ENCODE peak calls at places on chromosome 1, in eight cellular contexts. One of them, this sample, is unnamed.

GRCh38 chr1:100440075-100440809 is 87.9 kb downstream of the CDC14A start:
- DNase-seq in Calu3: no peak
- DNase-seq in left colon: peak; percentile 57
- DNase-seq in stimulated activated CD8-positive, alpha-beta memory T cell treated with anti-CD3 and anti-CD28 coated beads, Interleukin-4, amount 100 ng/mL, for 4 hours: peak; percentile 55
- DNase-seq in NCI-H1930: no peak
- DNase-seq in fibroblast of the conjunctiva: no peak
- DNase-seq in AG08396: no peak
- DNase-seq in ovary: no peak
- DNase-seq in this sample: no peak

GRCh38 chr1:150999051-150999674 is 7.5 kb downstream of the MINDY1 start:
- DNase-seq in Calu3: no peak
- DNase-seq in left colon: no peak
- DNase-seq in stimulated activated CD8-positive, alpha-beta memory T cell treated with anti-CD3 and anti-CD28 coated beads, Interleukin-4, amount 100 ng/mL, for 4 hours: no peak
- DNase-seq in NCI-H1930: no peak
- DNase-seq in fibroblast of the conjunctiva: no peak
- DNase-seq in AG08396: no peak
- DNase-seq in ovary: no peak
- DNase-seq in this sample: peak; percentile 61

GRCh38 chr1:54906586-54906985 is 19.6 kb upstream of the DHCR24 start:
- DNase-seq in Calu3: no peak
- DNase-seq in left colon: no peak
- DNase-seq in stimulated activated CD8-positive, alpha-beta memory T cell treated with anti-CD3 and anti-CD28 coated beads, Interleukin-4, amount 100 ng/mL, for 4 hours: no peak
- DNase-seq in NCI-H1930: no peak
- DNase-seq in fibroblast of the conjunctiva: no peak
- DNase-seq in AG08396: no peak
- DNase-seq in ovary: no peak
- DNase-seq in this sample: no peak

GRCh38 chr1:27966402-27967105 is 6.8 kb downstream of the XKR8 start:
- DNase-seq in Calu3: peak; percentile 37
- DNase-seq in left colon: no peak
- DNase-seq in stimulated activated CD8-positive, alpha-beta memory T cell treated with anti-CD3 and anti-CD28 coated beads, Interleukin-4, amount 100 ng/mL, for 4 hours: no peak
- DNase-seq in NCI-H1930: no peak
- DNase-seq in fibroblast of the conjunctiva: no peak
- DNase-seq in AG08396: no peak
- DNase-seq in ovary: no peak
- DNase-seq in this sample: no peak

GRCh38 chr1:243842978-243843490 is 7.0 kb downstream of the AKT3 start:
- DNase-seq in Calu3: peak; percentile 43
- DNase-seq in left colon: no peak
- DNase-seq in stimulated activated CD8-positive, alpha-beta memory T cell treated with anti-CD3 and anti-CD28 coated beads, Interleukin-4, amount 100 ng/mL, for 4 hours: no peak
- DNase-seq in NCI-H1930: no peak
- DNase-seq in fibroblast of the conjunctiva: no peak
- DNase-seq in AG08396: peak; percentile 59
- DNase-seq in ovary: no peak
- DNase-seq in this sample: peak; percentile 93

GRCh38 chr1:113252166-113252565 is 138.1 kb upstream of the MAGI3 start:
- DNase-seq in Calu3: no peak
- DNase-seq in left colon: no peak
- DNase-seq in stimulated activated CD8-positive, alpha-beta memory T cell treated with anti-CD3 and anti-CD28 coated beads, Interleukin-4, amount 100 ng/mL, for 4 hours: no peak
- DNase-seq in NCI-H1930: no peak
- DNase-seq in fibroblast of the conjunctiva: no peak
- DNase-seq in AG08396: no peak
- DNase-seq in ovary: no peak
- DNase-seq in this sample: no peak

GRCh38 chr1:7019510-7019909 is 234.3 kb downstream of the CAMTA1 start:
- DNase-seq in Calu3: no peak
- DNase-seq in left colon: peak; percentile 15
- DNase-seq in stimulated activated CD8-positive, alpha-beta memory T cell treated with anti-CD3 and anti-CD28 coated beads, Interleukin-4, amount 100 ng/mL, for 4 hours: no peak
- DNase-seq in NCI-H1930: no peak
- DNase-seq in fibroblast of the conjunctiva: no peak
- DNase-seq in AG08396: no peak
- DNase-seq in ovary: no peak
- DNase-seq in this sample: no peak

GRCh38 chr1:44810101-44810761 is 1.9 kb downstream of the BTBD19 start:
- DNase-seq in Calu3: peak; percentile 55
- DNase-seq in left colon: peak; percentile 51
- DNase-seq in stimulated activated CD8-positive, alpha-beta memory T cell treated with anti-CD3 and anti-CD28 coated beads, Interleukin-4, amount 100 ng/mL, for 4 hours: no peak
- DNase-seq in NCI-H1930: no peak
- DNase-seq in fibroblast of the conjunctiva: no peak
- DNase-seq in AG08396: no peak
- DNase-seq in ovary: no peak
- DNase-seq in this sample: no peak

GRCh38 chr1:244414543-244414942 is 37.2 kb downstream of the ADSS2 start:
- DNase-seq in Calu3: no peak
- DNase-seq in left colon: no peak
- DNase-seq in stimulated activated CD8-positive, alpha-beta memory T cell treated with anti-CD3 and anti-CD28 coated beads, Interleukin-4, amount 100 ng/mL, for 4 hours: no peak
- DNase-seq in NCI-H1930: no peak
- DNase-seq in fibroblast of the conjunctiva: peak; percentile 31
- DNase-seq in AG08396: peak; percentile 55
- DNase-seq in ovary: no peak
- DNase-seq in this sample: peak; percentile 78

GRCh38 chr1:230509281-230509977 is 83.3 kb upstream of the PGBD5 start:
- DNase-seq in Calu3: peak; percentile 57
- DNase-seq in left colon: no peak
- DNase-seq in stimulated activated CD8-positive, alpha-beta memory T cell treated with anti-CD3 and anti-CD28 coated beads, Interleukin-4, amount 100 ng/mL, for 4 hours: no peak
- DNase-seq in NCI-H1930: no peak
- DNase-seq in fibroblast of the conjunctiva: peak; percentile 18
- DNase-seq in AG08396: peak; percentile 26
- DNase-seq in ovary: no peak
- DNase-seq in this sample: peak; percentile 88

GRCh38 chr1:2204384-2205190 is 10.0 kb upstream of the FAAP20 start:
- DNase-seq in Calu3: no peak
- DNase-seq in left colon: peak; percentile 86
- DNase-seq in stimulated activated CD8-positive, alpha-beta memory T cell treated with anti-CD3 and anti-CD28 coated beads, Interleukin-4, amount 100 ng/mL, for 4 hours: no peak
- DNase-seq in NCI-H1930: peak; percentile 46
- DNase-seq in fibroblast of the conjunctiva: peak; percentile 55
- DNase-seq in AG08396: peak; percentile 44
- DNase-seq in ovary: peak; percentile 89
- DNase-seq in this sample: peak; percentile 78

GRCh38 chr1:30611741-30612309 is 111.6 kb downstream of the MATN1 start:
- DNase-seq in Calu3: no peak
- DNase-seq in left colon: no peak
- DNase-seq in stimulated activated CD8-positive, alpha-beta memory T cell treated with anti-CD3 and anti-CD28 coated beads, Interleukin-4, amount 100 ng/mL, for 4 hours: no peak
- DNase-seq in NCI-H1930: no peak
- DNase-seq in fibroblast of the conjunctiva: no peak
- DNase-seq in AG08396: no peak
- DNase-seq in ovary: no peak
- DNase-seq in this sample: peak; percentile 21

GRCh38 chr1:72018562-72018961 is 263.8 kb downstream of the NEGR1 start:
- DNase-seq in Calu3: no peak
- DNase-seq in left colon: no peak
- DNase-seq in stimulated activated CD8-positive, alpha-beta memory T cell treated with anti-CD3 and anti-CD28 coated beads, Interleukin-4, amount 100 ng/mL, for 4 hours: no peak
- DNase-seq in NCI-H1930: no peak
- DNase-seq in fibroblast of the conjunctiva: no peak
- DNase-seq in AG08396: no peak
- DNase-seq in ovary: no peak
- DNase-seq in this sample: no peak

GRCh38 chr1:100530901-100531487 is 6.9 kb upstream of the GPR88 start:
- DNase-seq in Calu3: no peak
- DNase-seq in left colon: no peak
- DNase-seq in stimulated activated CD8-positive, alpha-beta memory T cell treated with anti-CD3 and anti-CD28 coated beads, Interleukin-4, amount 100 ng/mL, for 4 hours: no peak
- DNase-seq in NCI-H1930: no peak
- DNase-seq in fibroblast of the conjunctiva: no peak
- DNase-seq in AG08396: peak; percentile 35
- DNase-seq in ovary: peak; percentile 33
- DNase-seq in this sample: peak; percentile 71

GRCh38 chr1:43875327-43875726 is 58.3 kb upstream of the ARTN start:
- DNase-seq in Calu3: no peak
- DNase-seq in left colon: no peak
- DNase-seq in stimulated activated CD8-positive, alpha-beta memory T cell treated with anti-CD3 and anti-CD28 coated beads, Interleukin-4, amount 100 ng/mL, for 4 hours: no peak
- DNase-seq in NCI-H1930: no peak
- DNase-seq in fibroblast of the conjunctiva: no peak
- DNase-seq in AG08396: no peak
- DNase-seq in ovary: no peak
- DNase-seq in this sample: no peak

GRCh38 chr1:246450485-246451251 is 56.4 kb downstream of the SMYD3 start:
- DNase-seq in Calu3: no peak
- DNase-seq in left colon: no peak
- DNase-seq in stimulated activated CD8-positive, alpha-beta memory T cell treated with anti-CD3 and anti-CD28 coated beads, Interleukin-4, amount 100 ng/mL, for 4 hours: no peak
- DNase-seq in NCI-H1930: peak; percentile 8
- DNase-seq in fibroblast of the conjunctiva: peak; percentile 2
- DNase-seq in AG08396: peak; percentile 27
- DNase-seq in ovary: no peak
- DNase-seq in this sample: peak; percentile 58

GRCh38 chr1:42817976-42818375 is 779 bp upstream of the SVBP start:
- DNase-seq in Calu3: no peak
- DNase-seq in left colon: no peak
- DNase-seq in stimulated activated CD8-positive, alpha-beta memory T cell treated with anti-CD3 and anti-CD28 coated beads, Interleukin-4, amount 100 ng/mL, for 4 hours: no peak
- DNase-seq in NCI-H1930: no peak
- DNase-seq in fibroblast of the conjunctiva: no peak
- DNase-seq in AG08396: no peak
- DNase-seq in ovary: no peak
- DNase-seq in this sample: no peak

GRCh38 chr1:116506132-116507004 is 64.5 kb downstream of the CD58 start:
- DNase-seq in Calu3: no peak
- DNase-seq in left colon: no peak
- DNase-seq in stimulated activated CD8-positive, alpha-beta memory T cell treated with anti-CD3 and anti-CD28 coated beads, Interleukin-4, amount 100 ng/mL, for 4 hours: no peak
- DNase-seq in NCI-H1930: no peak
- DNase-seq in fibroblast of the conjunctiva: no peak
- DNase-seq in AG08396: no peak
- DNase-seq in ovary: no peak
- DNase-seq in this sample: no peak

GRCh38 chr1:155323729-155324040 is 3.0 kb downstream of the RUSC1 start:
- DNase-seq in Calu3: peak; percentile 95
- DNase-seq in left colon: peak; percentile 92
- DNase-seq in stimulated activated CD8-positive, alpha-beta memory T cell treated with anti-CD3 and anti-CD28 coated beads, Interleukin-4, amount 100 ng/mL, for 4 hours: peak; percentile 68
- DNase-seq in NCI-H1930: peak; percentile 62
- DNase-seq in fibroblast of the conjunctiva: peak; percentile 93
- DNase-seq in AG08396: peak; percentile 92
- DNase-seq in ovary: peak; percentile 90
- DNase-seq in this sample: peak; percentile 96

GRCh38 chr1:94648225-94649007 is 106.9 kb upstream of the F3 start:
- DNase-seq in Calu3: peak; percentile 75
- DNase-seq in left colon: peak; percentile 37
- DNase-seq in stimulated activated CD8-positive, alpha-beta memory T cell treated with anti-CD3 and anti-CD28 coated beads, Interleukin-4, amount 100 ng/mL, for 4 hours: no peak
- DNase-seq in NCI-H1930: no peak
- DNase-seq in fibroblast of the conjunctiva: peak; percentile 90
- DNase-seq in AG08396: peak; percentile 85
- DNase-seq in ovary: peak; percentile 90
- DNase-seq in this sample: peak; percentile 99

GRCh38 chr1:162736184-162736583 is 54.3 kb upstream of the HSD17B7 start:
- DNase-seq in Calu3: no peak
- DNase-seq in left colon: no peak
- DNase-seq in stimulated activated CD8-positive, alpha-beta memory T cell treated with anti-CD3 and anti-CD28 coated beads, Interleukin-4, amount 100 ng/mL, for 4 hours: no peak
- DNase-seq in NCI-H1930: no peak
- DNase-seq in fibroblast of the conjunctiva: no peak
- DNase-seq in AG08396: no peak
- DNase-seq in ovary: no peak
- DNase-seq in this sample: no peak

This sample was measured in GM23248.